ENCODE peak calls at places on chromosomes 6 and 20, in four cellular contexts. A, I, Q and Y are unnamed samples.

GRCh38 chr6:43219814-43220213 is 9.5 kb downstream of the DNPH1 start:
- DNase-seq in A (no peak), I (no peak), Q (no peak), Y (no peak)

GRCh38 chr6:47092249-47092648 is 50.1 kb upstream of the ADGRF1 start:
- DNase-seq in A (no peak), I (no peak), Q (no peak), Y (no peak)

GRCh38 chr20:53866787-53867740 is 203.3 kb downstream of the BCAS1 start:
- DNase-seq in Q (no peak), I (no peak), A (peak; percentile 55), Y (no peak)

GRCh38 chr6:15322781-15323536 is 77.1 kb downstream of the JARID2 start:
- DNase-seq in I (no peak), Q (no peak), A (no peak), Y (no peak)

GRCh38 chr20:17570347-17571152 is 675 bp downstream of the DSTN start:
- DNase-seq in Q (peak; percentile 59), A (peak; percentile 80), I (peak; percentile 55), Y (no peak)

GRCh38 chr20:43389839-43390626 is 67.7 kb upstream of the SRSF6 start:
- DNase-seq in Q (no peak), A (peak; percentile 49), I (no peak), Y (no peak)

GRCh38 chr6:44030812-44031454 is 96.3 kb downstream of the MRPL14 start:
- DNase-seq in Q (no peak), I (no peak), A (no peak), Y (no peak)

GRCh38 chr6:90369024-90369519 is 72.4 kb upstream of the BACH2 start:
- DNase-seq in I (peak; percentile 71), A (peak; percentile 34), Q (peak; percentile 82), Y (no peak)

GRCh38 chr6:15996030-15996429 is 132.9 kb upstream of the MYLIP start:
- DNase-seq in I (no peak), Q (no peak), A (no peak), Y (no peak)

GRCh38 chr6:119799633-119800032 is 450.1 kb upstream of the MAN1A1 start:
- DNase-seq in Q (no peak), A (no peak), I (no peak), Y (no peak)

GRCh38 chr6:41967312-41968287 is 26.0 kb upstream of the CCND3 start:
- DNase-seq in I (no peak), Q (no peak), A (no peak), Y (no peak)

GRCh38 chr6:27472182-27472616 is 706 bp downstream of the ZNF184 start:
- DNase-seq in Q (peak; percentile 51), A (peak; percentile 75), I (peak; percentile 55), Y (peak; percentile 42)

GRCh38 chr20:14878676-14879019 is 541.2 kb upstream of the FLRT3 start:
- DNase-seq in I (no peak), Q (no peak), A (no peak), Y (no peak)

GRCh38 chr6:32967151-32968091 is 973 bp upstream of the BRD2 start:
- DNase-seq in A (peak; percentile 70), Q (no peak), I (no peak), Y (no peak)

GRCh38 chr6:142075516-142076101 is 57.1 kb upstream of the GJE1 start:
- DNase-seq in Q (no peak), I (no peak), A (no peak), Y (no peak)

GRCh38 chr6:54135665-54136370 is 24.6 kb downstream of the MLIP start:
- DNase-seq in Q (no peak), I (no peak), A (no peak), Y (no peak)

GRCh38 chr6:104958178-104958520 is 1.2 kb downstream of the LIN28B start:
- DNase-seq in Q (no peak), I (no peak), A (peak; percentile 18), Y (no peak)

GRCh38 chr6:54386295-54386694 is 78.1 kb downstream of the TINAG start:
- DNase-seq in Q (no peak), I (no peak), A (no peak), Y (no peak)

GRCh38 chr6:154359679-154360078 is 3.1 kb upstream of the IPCEF1 start:
- DNase-seq in Q (no peak), I (no peak), A (no peak), Y (no peak)

GRCh38 chr6:163940705-163941470 is 526.4 kb downstream of the QKI start:
- DNase-seq in A (peak; percentile 69), I (no peak), Q (no peak), Y (no peak)

GRCh38 chr6:137657351-137657911 is 163.2 kb upstream of the OLIG3 start:
- DNase-seq in Q (no peak), A (no peak), I (no peak), Y (no peak)

DNA sequence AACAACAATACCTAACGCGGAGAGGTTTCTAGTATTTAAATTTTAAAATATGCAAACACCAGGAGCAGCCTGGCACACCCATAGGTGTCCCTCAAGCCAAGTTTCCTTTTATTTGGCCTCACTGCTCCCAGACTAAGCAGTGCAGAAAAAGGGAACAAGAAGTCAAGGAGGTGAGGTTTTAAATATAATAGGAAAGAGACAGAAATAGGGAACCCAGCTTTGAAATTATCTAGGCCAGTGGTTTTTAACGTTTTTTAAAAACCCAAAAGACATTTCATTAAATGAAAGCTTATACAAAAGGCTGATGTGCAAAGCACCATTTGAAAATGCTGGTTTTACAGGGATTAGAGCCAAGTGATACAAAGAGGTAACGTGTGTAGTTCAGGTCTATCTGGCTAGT is 109.7 kb downstream of the SLC22A3 start:
- DNase-seq in A (no peak), I (no peak), Q (no peak), Y (no peak)
- H3K4me1 ChIP-seq in A (no peaks in the 10 kb centered on the region), I (peaks cover 3% of the 10 kb centered on the region), Q (peaks cover 10% of the 10 kb centered on the region), Y (peaks cover 4% of the 10 kb centered on the region)

DNA sequence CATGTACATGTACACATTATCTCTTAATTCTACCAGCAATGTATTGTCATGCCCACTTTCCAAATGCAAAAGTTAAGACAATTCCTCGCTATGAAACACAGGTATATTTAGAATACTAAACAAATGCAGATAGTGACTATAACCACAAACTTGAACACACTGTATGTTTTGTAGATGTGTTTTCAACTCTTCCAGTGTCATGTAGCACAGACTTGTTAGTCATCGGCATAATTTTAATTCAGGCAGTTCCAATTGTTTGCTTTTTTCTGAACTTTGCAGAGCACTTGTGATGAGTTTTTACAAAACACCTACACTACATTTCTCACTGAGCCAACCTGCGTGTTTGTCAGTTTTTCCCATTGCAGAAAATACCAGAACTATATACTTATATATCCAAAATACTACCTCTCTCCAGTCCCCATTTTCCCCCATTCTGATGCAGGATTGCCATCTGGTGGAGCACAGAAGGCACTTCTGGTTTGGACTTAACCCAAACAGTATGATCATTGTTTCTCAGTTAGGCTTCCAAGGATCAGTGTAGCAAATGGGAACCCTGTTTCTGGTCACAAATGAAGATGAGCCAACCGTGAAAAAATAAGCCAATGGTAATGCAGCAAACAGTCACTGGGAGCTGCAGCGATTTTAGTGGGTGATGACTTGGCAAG is 143.4 kb downstream of the ADGRB3 start:
- DNase-seq in A (peak; percentile 68), Q (no peak), I (peak; percentile 29), Y (no peak)
- TF ChIP-seq CTCF in A (peak; percentile 83), Q (peak; percentile 34), I (peak; percentile 75), Y (peak; percentile 59)

GRCh38 chr6:144315981-144316865 is 31.1 kb downstream of the UTRN start:
- DNase-seq in I (no peak), Q (no peak), A (no peak), Y (no peak)
- H3K4me1 ChIP-seq in I (peaks cover 31% of the 10 kb centered on the region), Q (peaks cover 92% of the 10 kb centered on the region), A (peaks cover 10% of the 10 kb centered on the region), Y (peaks cover 13% of the 10 kb centered on the region)

GRCh38 chr20:19659468-19659867 is 98.6 kb upstream of the RIN2 start:
- DNase-seq in I (no peak), A (no peak), Q (no peak), Y (no peak)

GRCh38 chr20:19658137-19658536 is 99.9 kb upstream of the RIN2 start:
- DNase-seq in A (no peak), I (no peak), Q (peak; percentile 23), Y (no peak)

GRCh38 chr20:19660808-19661378 is 97.2 kb upstream of the RIN2 start:
- DNase-seq in I (no peak), A (no peak), Q (no peak), Y (no peak)

GRCh38 chr20:19661717-19662637 is 96.1 kb upstream of the RIN2 start:
- DNase-seq in A (peak; percentile 70), I (peak; percentile 47), Q (peak; percentile 73), Y (peak; percentile 57)

GRCh38 chr20:19662638-19662995 is 95.4 kb upstream of the RIN2 start:
- DNase-seq in I (no peak), Q (no peak), A (no peak), Y (no peak)
- TF ChIP-seq CTCF in I (no peak), Q (no peak), A (no peak), Y (no peak)

DNA sequence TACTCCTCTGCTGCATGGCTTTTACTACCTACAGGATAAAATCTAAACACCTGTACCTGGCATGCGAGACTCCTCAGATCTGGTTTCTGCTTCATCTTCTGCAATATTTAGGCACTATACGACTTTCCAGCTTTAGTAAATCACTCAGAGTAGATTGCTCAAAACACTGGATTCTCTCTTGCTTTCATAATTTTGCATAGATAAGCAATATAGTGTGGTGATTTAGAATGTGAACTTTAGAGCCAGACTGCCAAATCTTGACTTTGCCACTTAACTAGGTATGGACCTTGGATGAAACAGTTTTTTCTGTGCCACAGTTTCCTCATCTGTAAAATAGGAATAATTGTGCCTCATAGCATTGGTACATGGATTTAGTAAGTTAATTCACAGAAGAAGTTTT is 28.9 kb downstream of the CEP57L1 start:
- DNase-seq in A (no peak), I (no peak), Q (no peak), Y (no peak)
- H3K4me1 ChIP-seq in A (no peaks in the 10 kb centered on the region), I (peaks cover 3% of the 10 kb centered on the region), Q (peaks cover 20% of the 10 kb centered on the region), Y (peaks cover 11% of the 10 kb centered on the region)